ENCODE peak calls at places on chromosomes 13 and 19, in four cellular contexts. One of them, this sample, is unnamed.

GRCh38 chr19:31674503-31675186 is 325.4 kb upstream of the TSHZ3 start:
- DNase-seq in breast epithelium: no peak
- DNase-seq in astrocyte of the spinal cord: peak
- DNase-seq in body of pancreas: no peak
- DNase-seq in this sample: no peak

GRCh38 chr13:22717036-22717435 is 463.7 kb upstream of the SGCG start:
- DNase-seq in breast epithelium: no peak
- DNase-seq in astrocyte of the spinal cord: no peak
- DNase-seq in body of pancreas: no peak
- DNase-seq in this sample: no peak

GRCh38 chr19:18999896-19000620 is 33.3 kb downstream of the SUGP2 start:
- DNase-seq in breast epithelium: no peak
- DNase-seq in astrocyte of the spinal cord: no peak
- DNase-seq in body of pancreas: no peak
- DNase-seq in this sample: peak

GRCh38 chr13:100439247-100439955 is 149.2 kb downstream of the GGACT start:
- DNase-seq in breast epithelium: no peak
- DNase-seq in astrocyte of the spinal cord: no peak
- DNase-seq in body of pancreas: no peak
- DNase-seq in this sample: no peak

GRCh38 chr19:47730521-47730889 is 14.8 kb upstream of the NOP53 start:
- DNase-seq in breast epithelium: no peak
- DNase-seq in astrocyte of the spinal cord: no peak
- DNase-seq in body of pancreas: no peak
- DNase-seq in this sample: no peak

GRCh38 chr19:54460230-54461005 is 3.2 kb downstream of the LENG9 start:
- DNase-seq in breast epithelium: no peak
- DNase-seq in astrocyte of the spinal cord: no peak
- DNase-seq in body of pancreas: no peak
- DNase-seq in this sample: no peak

GRCh38 chr13:51721485-51721884 is 82.5 kb downstream of the DHRS12 start:
- DNase-seq in breast epithelium: peak
- DNase-seq in astrocyte of the spinal cord: no peak
- DNase-seq in body of pancreas: no peak
- DNase-seq in this sample: no peak

GRCh38 chr19:5369962-5370367 is 29.4 kb upstream of the PTPRS start:
- DNase-seq in breast epithelium: no peak
- DNase-seq in astrocyte of the spinal cord: peak
- DNase-seq in body of pancreas: peak
- DNase-seq in this sample: peak

GRCh38 chr13:75489502-75490263 is 7.7 kb upstream of the TBC1D4 start:
- DNase-seq in breast epithelium: no peak
- DNase-seq in astrocyte of the spinal cord: peak
- DNase-seq in body of pancreas: peak
- DNase-seq in this sample: peak

GRCh38 chr19:45276284-45276687 is 25.2 kb downstream of the MARK4 start:
- DNase-seq in breast epithelium: no peak
- DNase-seq in astrocyte of the spinal cord: no peak
- DNase-seq in body of pancreas: no peak
- DNase-seq in this sample: no peak

GRCh38 chr19:17946965-17947784 is 14.4 kb downstream of the CCDC124 start:
- DNase-seq in breast epithelium: no peak
- DNase-seq in astrocyte of the spinal cord: no peak
- DNase-seq in body of pancreas: peak
- DNase-seq in this sample: no peak

GRCh38 chr19:56978023-56978565 is 137.6 kb upstream of the PEG3 start:
- DNase-seq in breast epithelium: no peak
- DNase-seq in astrocyte of the spinal cord: no peak
- DNase-seq in body of pancreas: no peak
- DNase-seq in this sample: no peak

GRCh38 chr13:43054803-43055802 is 31.7 kb downstream of the DNAJC15 start:
- DNase-seq in breast epithelium: no peak
- DNase-seq in astrocyte of the spinal cord: peak
- DNase-seq in body of pancreas: no peak
- DNase-seq in this sample: peak

GRCh38 chr19:40231544-40232424 is 5.3 kb upstream of the CCNP start:
- DNase-seq in breast epithelium: no peak
- DNase-seq in astrocyte of the spinal cord: no peak
- DNase-seq in body of pancreas: no peak
- DNase-seq in this sample: no peak

GRCh38 chr19:43574424-43575155 is 737 bp downstream of the XRCC1 start:
- DNase-seq in breast epithelium: no peak
- DNase-seq in astrocyte of the spinal cord: peak
- DNase-seq in body of pancreas: no peak
- DNase-seq in this sample: peak

GRCh38 chr13:31639443-31640163 is 99.7 kb upstream of the RXFP2 start:
- DNase-seq in breast epithelium: no peak
- DNase-seq in astrocyte of the spinal cord: peak
- DNase-seq in body of pancreas: no peak
- DNase-seq in this sample: no peak

GRCh38 chr13:73938375-73939070 is 195.7 kb downstream of the KLF12 start:
- DNase-seq in breast epithelium: no peak
- DNase-seq in astrocyte of the spinal cord: peak
- DNase-seq in body of pancreas: no peak
- DNase-seq in this sample: peak

GRCh38 chr19:11479470-11480080 is 1.3 kb downstream of the ELAVL3 start:
- DNase-seq in breast epithelium: no peak
- DNase-seq in astrocyte of the spinal cord: no peak
- DNase-seq in body of pancreas: peak
- DNase-seq in this sample: peak

GRCh38 chr19:22595918-22596341 is 38.2 kb upstream of the ZNF492 start:
- DNase-seq in breast epithelium: peak
- DNase-seq in astrocyte of the spinal cord: no peak
- DNase-seq in body of pancreas: no peak
- DNase-seq in this sample: no peak

GRCh38 chr13:43357435-43358065 is 334.2 kb downstream of the DNAJC15 start:
- DNase-seq in breast epithelium: no peak
- DNase-seq in astrocyte of the spinal cord: no peak
- DNase-seq in body of pancreas: no peak
- DNase-seq in this sample: no peak

GRCh38 chr19:46015080-46015960 is 7.5 kb downstream of the PGLYRP1 start:
- DNase-seq in breast epithelium: peak
- DNase-seq in astrocyte of the spinal cord: peak
- DNase-seq in body of pancreas: peak
- DNase-seq in this sample: peak

GRCh38 chr19:3931041-3931440 is 1.8 kb upstream of the NMRK2 start:
- DNase-seq in breast epithelium: no peak
- DNase-seq in astrocyte of the spinal cord: no peak
- DNase-seq in body of pancreas: peak
- DNase-seq in this sample: no peak

GRCh38 chr13:24264976-24265375 is 44.4 kb upstream of the C1QTNF9 start:
- DNase-seq in breast epithelium: no peak
- DNase-seq in astrocyte of the spinal cord: no peak
- DNase-seq in body of pancreas: no peak
- DNase-seq in this sample: peak

GRCh38 chr13:33349996-33350826 is 64.7 kb upstream of the STARD13 start:
- DNase-seq in breast epithelium: no peak
- DNase-seq in astrocyte of the spinal cord: peak
- DNase-seq in body of pancreas: peak
- DNase-seq in this sample: peak

GRCh38 chr13:98386632-98387031 is 190.3 kb downstream of the STK24 start:
- DNase-seq in breast epithelium: no peak
- DNase-seq in astrocyte of the spinal cord: no peak
- DNase-seq in body of pancreas: no peak
- DNase-seq in this sample: peak

GRCh38 chr19:29714371-29714952 is 599 bp downstream of the C19orf12 start:
- DNase-seq in breast epithelium: no peak
- DNase-seq in astrocyte of the spinal cord: peak
- DNase-seq in body of pancreas: no peak
- DNase-seq in this sample: no peak

GRCh38 chr19:28493881-28494280 is 719.1 kb downstream of the UQCRFS1 start:
- DNase-seq in breast epithelium: no peak
- DNase-seq in astrocyte of the spinal cord: no peak
- DNase-seq in body of pancreas: no peak
- DNase-seq in this sample: no peak

GRCh38 chr19:51688665-51689571 is 4.2 kb upstream of the SPACA6 start:
- DNase-seq in breast epithelium: peak
- DNase-seq in astrocyte of the spinal cord: peak
- DNase-seq in body of pancreas: peak
- DNase-seq in this sample: peak

GRCh38 chr19:39765091-39766076 is 13.3 kb upstream of the LEUTX start:
- DNase-seq in breast epithelium: no peak
- DNase-seq in astrocyte of the spinal cord: peak
- DNase-seq in body of pancreas: peak
- DNase-seq in this sample: peak

GRCh38 chr13:106536244-106537034 is 977 bp upstream of the EFNB2 start:
- DNase-seq in breast epithelium: peak
- DNase-seq in astrocyte of the spinal cord: peak
- DNase-seq in body of pancreas: peak
- DNase-seq in this sample: peak

GRCh38 chr19:8208119-8208709 is 956 bp upstream of the CERS4 start:
- DNase-seq in breast epithelium: peak
- DNase-seq in astrocyte of the spinal cord: no peak
- DNase-seq in body of pancreas: no peak
- DNase-seq in this sample: no peak

GRCh38 chr13:40777166-40777956 is 6.4 kb upstream of the MRPS31 start:
- DNase-seq in breast epithelium: no peak
- DNase-seq in astrocyte of the spinal cord: peak
- DNase-seq in body of pancreas: peak
- DNase-seq in this sample: peak

GRCh38 chr19:49687150-49687549 is 2.2 kb upstream of the ADM5 start:
- DNase-seq in breast epithelium: no peak
- DNase-seq in astrocyte of the spinal cord: no peak
- DNase-seq in body of pancreas: no peak
- DNase-seq in this sample: no peak

GRCh38 chr13:112774448-112774792 is 84.6 kb downstream of the ATP11A start:
- DNase-seq in breast epithelium: no peak
- DNase-seq in astrocyte of the spinal cord: no peak
- DNase-seq in body of pancreas: no peak
- DNase-seq in this sample: no peak

GRCh38 chr13:112772539-112772909 is 82.7 kb downstream of the ATP11A start:
- DNase-seq in breast epithelium: no peak
- DNase-seq in astrocyte of the spinal cord: no peak
- DNase-seq in body of pancreas: no peak
- DNase-seq in this sample: no peak

GRCh38 chr13:112774829-112775565 is 85.2 kb downstream of the ATP11A start:
- DNase-seq in breast epithelium: no peak
- DNase-seq in astrocyte of the spinal cord: no peak
- DNase-seq in body of pancreas: no peak
- DNase-seq in this sample: no peak

GRCh38 chr13:112772929-112773328 is 83.1 kb downstream of the ATP11A start:
- DNase-seq in breast epithelium: no peak
- DNase-seq in astrocyte of the spinal cord: no peak
- DNase-seq in body of pancreas: no peak
- DNase-seq in this sample: no peak

DNA sequence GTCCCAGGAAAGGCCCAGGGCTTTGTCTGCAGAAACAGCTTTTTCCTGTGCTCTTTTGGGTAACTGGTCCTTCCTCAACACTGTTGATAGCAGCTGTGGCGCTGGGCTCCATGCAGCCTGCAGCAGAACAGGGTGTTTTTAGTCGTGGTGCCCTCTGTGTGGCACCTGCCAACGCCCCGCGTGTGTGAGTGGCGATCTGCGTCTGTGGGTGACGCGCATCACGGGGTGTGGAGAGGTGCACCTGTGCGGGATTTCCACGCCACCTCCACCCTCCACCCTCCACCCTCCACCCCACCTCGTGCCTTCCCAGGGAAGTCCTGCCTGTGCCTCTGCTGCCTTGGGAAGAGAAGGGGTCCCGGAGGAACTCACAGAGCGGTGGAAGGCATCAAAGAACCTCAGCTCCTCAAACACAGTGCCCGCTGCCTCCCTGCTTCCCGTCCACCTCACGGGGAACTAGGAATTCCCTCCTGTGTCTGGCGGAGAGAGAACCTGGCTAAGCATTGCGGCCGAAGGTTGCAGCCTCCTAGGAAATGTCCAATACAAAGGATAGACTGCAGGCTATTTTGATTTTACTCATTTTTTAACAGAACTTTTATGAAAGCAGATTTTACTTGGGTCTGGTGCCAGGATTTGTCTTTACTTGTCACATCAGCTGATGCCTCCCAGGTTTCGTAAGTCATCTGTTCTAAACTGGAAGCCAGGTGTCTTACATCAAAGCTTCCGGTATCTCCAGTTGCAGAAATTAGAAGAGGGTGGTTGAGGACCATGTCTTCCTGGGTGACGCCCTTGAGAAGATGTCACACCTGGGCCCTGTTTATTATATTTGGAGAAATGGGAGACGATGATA is 84.0 kb downstream of the ATP11A start:
- DNase-seq in breast epithelium: no peak
- DNase-seq in astrocyte of the spinal cord: no peak
- DNase-seq in body of pancreas: no peak
- DNase-seq in this sample: peak
- H3K4me3 ChIP-seq in breast epithelium: no peak
- H3K4me3 ChIP-seq in astrocyte of the spinal cord: no peak
- H3K4me3 ChIP-seq in body of pancreas: no peak
- H3K4me3 ChIP-seq in this sample: no peak

GRCh38 chr13:78317030-78317429 is 286.3 kb downstream of the POU4F1 start:
- DNase-seq in breast epithelium: no peak
- DNase-seq in astrocyte of the spinal cord: no peak
- DNase-seq in body of pancreas: no peak
- DNase-seq in this sample: peak
- TF ChIP-seq CTCF in breast epithelium: no peak
- TF ChIP-seq CTCF in astrocyte of the spinal cord: no peak
- TF ChIP-seq CTCF in body of pancreas: no peak
- TF ChIP-seq CTCF in this sample: peak

DNA sequence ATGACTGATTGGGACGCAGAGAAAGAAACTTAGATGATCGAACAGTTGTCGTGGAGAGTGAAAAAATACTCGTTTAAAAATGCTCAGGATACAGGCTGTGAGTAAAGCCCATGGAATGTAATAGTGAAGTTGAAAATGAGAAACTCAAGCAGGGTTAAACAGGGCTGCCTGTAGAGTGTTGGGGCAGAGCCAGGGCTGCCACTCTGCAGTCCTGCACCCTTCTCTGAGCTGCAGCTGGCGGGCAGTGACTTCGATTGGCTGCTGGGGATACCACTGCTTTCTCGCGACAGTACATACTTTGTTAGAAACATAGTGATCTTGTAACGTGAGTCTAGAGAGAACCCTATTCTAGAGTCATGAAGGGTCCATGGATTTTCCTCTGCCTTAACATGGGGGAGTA is 95.4 kb downstream of the ARHGEF7 start:
- DNase-seq in breast epithelium: no peak
- DNase-seq in astrocyte of the spinal cord: peak
- DNase-seq in body of pancreas: peak
- DNase-seq in this sample: peak
- H3K4me3 ChIP-seq in breast epithelium: peak
- H3K4me3 ChIP-seq in astrocyte of the spinal cord: peak
- H3K4me3 ChIP-seq in body of pancreas: no peak
- H3K4me3 ChIP-seq in this sample: no peak

GRCh38 chr19:15247107-15248014 is 15.1 kb upstream of the EPHX3 start:
- DNase-seq in breast epithelium: no peak
- DNase-seq in astrocyte of the spinal cord: no peak
- DNase-seq in body of pancreas: no peak
- DNase-seq in this sample: no peak

GRCh38 chr19:15248106-15248505 is 15.9 kb upstream of the EPHX3 start:
- DNase-seq in breast epithelium: no peak
- DNase-seq in astrocyte of the spinal cord: peak
- DNase-seq in body of pancreas: no peak
- DNase-seq in this sample: no peak

GRCh38 chr19:15249560-15249874 is 17.3 kb upstream of the EPHX3 start:
- DNase-seq in breast epithelium: no peak
- DNase-seq in astrocyte of the spinal cord: no peak
- DNase-seq in body of pancreas: no peak
- DNase-seq in this sample: no peak

GRCh38 chr19:15249912-15250634 is 17.8 kb upstream of the EPHX3 start:
- DNase-seq in breast epithelium: peak
- DNase-seq in astrocyte of the spinal cord: peak
- DNase-seq in body of pancreas: peak
- DNase-seq in this sample: peak

GRCh38 chr19:15248648-15249559 is 16.7 kb upstream of the EPHX3 start:
- DNase-seq in breast epithelium: peak
- DNase-seq in astrocyte of the spinal cord: peak
- DNase-seq in body of pancreas: peak
- DNase-seq in this sample: peak
- TF ChIP-seq CTCF in breast epithelium: no peak
- TF ChIP-seq CTCF in astrocyte of the spinal cord: no peak
- TF ChIP-seq CTCF in body of pancreas: no peak
- TF ChIP-seq CTCF in this sample: peak

This sample was measured in epithelial cell of esophagus.